ENCODE peak calls at places on chromosomes 3 and 15, in four cellular contexts. U is psoas muscle, L is HFF-Myc, I is heart left ventricle. P is an unnamed sample.

GRCh38 chr3:188497021-188497420 is 343.1 kb downstream of the LPP start:
- DNase-seq in U (no peak), I (no peak), L (no peak), P (no peak)

GRCh38 chr3:119382134-119382533 is 81.3 kb downstream of the TMEM39A start:
- DNase-seq in I (no peak), L (no peak), U (no peak), P (no peak)

GRCh38 chr3:62373215-62373614 is at the start of gene FEZF2:
- DNase-seq in U (no peak), I (no peak), L (no peak), P (no peak)

GRCh38 chr15:75723171-75723846 is 10.7 kb upstream of the CSPG4 start:
- DNase-seq in U (no peak), L (no peak), I (no peak), P (no peak)

GRCh38 chr3:66376568-66376967 is 124.3 kb downstream of the LRIG1 start:
- DNase-seq in U (no peak), L (peak), I (no peak), P (no peak)

GRCh38 chr3:187740446-187741399 is 4.5 kb downstream of the BCL6 start:
- DNase-seq in L (peak), U (peak), I (peak), P (no peak)

GRCh38 chr3:124282751-124283643 is 291.1 kb upstream of the ROPN1 start:
- DNase-seq in L (no peak), U (no peak), I (no peak), P (no peak)

GRCh38 chr3:50392101-50392715 is 32.9 kb upstream of the TMEM115 start:
- DNase-seq in I (peak), L (no peak), U (no peak), P (no peak)

GRCh38 chr3:9916734-9917680 is at the start of gene IL17RC:
- DNase-seq in I (peak), L (peak), U (peak), P (peak)

GRCh38 chr3:57952208-57952631 is 56.0 kb upstream of the FLNB start:
- DNase-seq in U (peak), L (peak), I (no peak), P (peak)

GRCh38 chr3:57952651-57953050 is 55.6 kb upstream of the FLNB start:
- DNase-seq in U (no peak), L (no peak), I (no peak), P (no peak)

GRCh38 chr3:57956119-57956832 is 51.9 kb upstream of the FLNB start:
- DNase-seq in I (no peak), U (no peak), L (no peak), P (peak)

GRCh38 chr3:57951106-57951882 is 56.9 kb upstream of the FLNB start:
- DNase-seq in L (peak), I (peak), U (peak), P (peak)

GRCh38 chr3:57953541-57953940 is 54.7 kb upstream of the FLNB start:
- DNase-seq in I (no peak), L (no peak), U (no peak), P (no peak)
- TF ChIP-seq CTCF in I (no peak), L (no peak), U (no peak), P (no peak)

GRCh38 chr3:138060792-138061191 is 50.8 kb downstream of the CLDN18 start:
- DNase-seq in I (no peak), L (no peak), U (no peak), P (no peak)
- H3K4me3 ChIP-seq in I (no peak), L (no peak), U (no peak), P (no peak)

DNA sequence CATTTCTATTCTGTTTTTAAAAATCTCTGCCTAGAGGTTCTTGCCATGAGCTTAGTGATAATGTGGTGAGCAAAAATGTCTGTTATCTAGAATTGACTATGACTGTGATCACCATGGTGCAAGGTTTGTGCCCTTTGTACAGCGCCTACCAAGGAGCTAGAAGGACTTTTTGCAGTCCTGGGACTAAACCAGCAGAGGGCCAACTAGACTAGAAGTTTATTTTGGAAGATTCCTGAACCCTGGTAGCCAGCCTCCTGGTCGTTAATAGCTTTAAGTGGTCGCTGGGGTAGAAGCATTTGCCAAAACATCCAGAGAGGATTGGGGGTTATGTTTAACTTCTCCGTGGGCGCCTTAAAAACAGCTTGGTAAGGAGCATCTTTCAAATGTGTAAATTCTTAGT is 7.8 kb downstream of the SCG5 start:
- DNase-seq in U (no peak), L (no peak), I (no peak), P (no peak)
- TF ChIP-seq CTCF in U (no peak), L (peak), I (no peak), P (peak)

GRCh38 chr3:170368921-170369320 is 11.4 kb downstream of the SKIL start:
- DNase-seq in I (no peak), L (no peak), U (no peak), P (no peak)

GRCh38 chr3:170363471-170363994 is 6.0 kb downstream of the SKIL start:
- DNase-seq in U (no peak), L (no peak), I (no peak), P (no peak)

GRCh38 chr3:170364965-170365364 is 7.5 kb downstream of the SKIL start:
- DNase-seq in I (no peak), L (no peak), U (no peak), P (no peak)

GRCh38 chr3:170372190-170372879 is 14.8 kb downstream of the SKIL start:
- DNase-seq in L (no peak), U (no peak), I (no peak), P (no peak)

GRCh38 chr3:170367797-170368196 is 10.3 kb downstream of the SKIL start:
- DNase-seq in L (no peak), I (no peak), U (no peak), P (no peak)
- H3K4me3 ChIP-seq in L (no peak), I (no peak), U (no peak), P (no peak)

GRCh38 chr15:49832421-49832980 is 211.7 kb downstream of the DTWD1 start:
- DNase-seq in I (no peak), L (no peak), U (no peak), P (no peak)
- TF ChIP-seq CTCF in I (no peak), L (peak), U (no peak), P (peak)

GRCh38 chr3:6860911-6861330 is at the start of gene GRM7:
- DNase-seq in I (no peak), U (no peak), L (no peak), P (peak)

GRCh38 chr3:6861331-6861988 is 545 bp downstream of the GRM7 start:
- DNase-seq in U (no peak), I (no peak), L (no peak), P (no peak)

GRCh38 chr3:6860149-6860548 is 766 bp upstream of the GRM7 start:
- DNase-seq in U (no peak), I (no peak), L (no peak), P (no peak)

GRCh38 chr3:6861989-6862879 is 1.3 kb downstream of the GRM7 start:
- DNase-seq in U (no peak), I (no peak), L (no peak), P (no peak)

DNA sequence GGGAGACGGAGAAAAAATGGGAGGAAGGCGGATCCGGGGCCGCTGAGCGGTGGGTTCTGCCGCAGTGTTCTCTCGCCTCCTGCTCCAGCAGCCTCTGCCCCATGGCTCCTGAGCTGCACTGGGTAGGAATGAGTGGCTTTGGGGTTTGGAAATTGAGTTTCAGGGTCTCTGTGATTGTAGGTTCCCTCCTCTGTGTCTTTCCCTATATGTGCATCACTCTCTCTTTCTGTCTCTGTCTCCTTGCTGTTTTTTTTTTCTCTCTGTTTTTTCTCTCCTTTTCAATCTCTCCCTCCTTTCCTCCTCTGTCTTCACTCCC is 1.9 kb downstream of the GRM7 start:
- DNase-seq in I (no peak), L (no peak), U (no peak), P (no peak)
- H3K4me3 ChIP-seq in I (no peak), L (no peak), U (no peak), P (peak)

GRCh38 chr3:178947738-178948137 is 123.9 kb downstream of the ZMAT3 start:
- DNase-seq in U (no peak), L (no peak), I (no peak), P (no peak)
- TF ChIP-seq CTCF in U (no peak), L (no peak), I (no peak), P (peak)

DNA sequence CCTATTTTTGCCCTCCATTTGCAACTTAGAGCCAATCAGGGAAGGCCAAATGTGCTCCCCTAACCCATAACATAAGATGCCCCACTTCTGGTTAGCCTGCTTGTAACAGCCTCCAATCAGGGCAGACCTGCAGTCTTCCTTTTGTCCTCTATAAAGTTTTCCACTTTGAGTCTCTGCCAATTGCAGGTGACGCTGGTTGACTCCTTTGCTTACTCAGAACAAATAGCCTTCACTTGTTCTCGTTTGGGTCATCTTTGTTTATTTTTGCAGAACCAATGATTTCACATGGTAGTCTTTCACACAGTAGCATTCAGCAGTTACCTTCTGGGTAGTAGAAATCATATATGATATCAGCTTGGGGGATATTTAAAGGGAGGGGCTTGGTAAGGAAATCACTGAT is 225.6 kb downstream of the MINAR1 start:
- DNase-seq in L (no peak), I (no peak), U (no peak), P (no peak)
- H3K4me3 ChIP-seq in L (no peak), I (no peak), U (no peak), P (no peak)

GRCh38 chr15:80747317-80748053 is 31.7 kb upstream of the CEMIP start:
- DNase-seq in U (no peak), L (no peak), I (no peak), P (no peak)
- TF ChIP-seq CTCF in U (no peak), L (no peak), I (no peak), P (no peak)

DNA sequence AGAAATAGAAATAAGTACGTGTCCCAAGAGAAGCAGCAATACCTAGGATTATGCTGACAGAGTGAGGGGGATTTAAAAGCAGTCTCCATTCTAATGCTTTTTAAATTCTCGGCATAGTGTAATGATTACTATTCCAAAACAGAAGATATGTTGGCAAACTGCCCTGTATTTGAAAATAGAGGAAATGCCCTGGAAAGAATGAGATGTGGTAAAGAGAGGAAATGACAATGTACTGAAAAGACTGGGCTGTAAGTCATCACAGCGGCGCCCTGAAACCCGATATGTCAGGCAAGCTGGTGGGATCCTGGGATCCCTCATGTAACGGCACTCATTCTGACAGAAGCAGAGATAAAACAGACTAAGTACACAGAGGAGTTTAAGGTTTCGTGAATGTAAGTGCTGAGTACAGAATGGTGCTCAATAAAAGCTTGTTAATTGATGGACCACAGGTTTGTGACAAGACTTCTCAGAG is 91.2 kb downstream of the NFKBIZ start:
- DNase-seq in U (peak), L (peak), I (peak), P (peak)
- H3K4me3 ChIP-seq in U (no peak), L (peak), I (no peak), P (peak)